ENCODE peak calls at places on chromosomes 11 and 22, in four cellular contexts. Q is SJSA1, M is lung, L is psoas muscle. D is an unnamed sample.
A peak's percentile ranks its signal among the peaks of the same experiment; 100 is the strongest.

GRCh38 chr11:72985645-72986044 is 156.5 kb downstream of the FCHSD2 start:
- DNase-seq in Q (no peak), M (no peak), L (no peak), D (no peak)

GRCh38 chr22:37850801-37851200 is 1.6 kb downstream of the EIF3L start:
- DNase-seq in Q (no peak), M (no peak), L (no peak), D (no peak)

GRCh38 chr11:2301631-2302272 is at the start of the genes C11orf21 and TSPAN32:
- DNase-seq in Q (peak; percentile 57), M (peak; percentile 54), L (no peak), D (no peak)

GRCh38 chr11:26324270-26324669 is 7.7 kb upstream of the ANO3 start:
- DNase-seq in Q (no peak), M (no peak), L (no peak), D (no peak)

GRCh38 chr11:74312321-74312720 is 881 bp upstream of the P4HA3 start:
- DNase-seq in Q (no peak), M (no peak), L (no peak), D (no peak)

GRCh38 chr11:95389427-95389826 is 158.4 kb upstream of the SESN3 start:
- DNase-seq in Q (no peak), M (no peak), L (no peak), D (no peak)

GRCh38 chr11:122491486-122491885 is 164.0 kb upstream of the UBASH3B start:
- DNase-seq in Q (no peak), M (no peak), L (no peak), D (no peak)

GRCh38 chr11:44729718-44730117 is 3.0 kb downstream of the TSPAN18 start:
- DNase-seq in Q (no peak), M (no peak), L (no peak), D (no peak)

GRCh38 chr11:42951266-42951665 is 360.5 kb upstream of the API5 start:
- DNase-seq in Q (no peak), M (no peak), L (no peak), D (peak; percentile 72)

GRCh38 chr11:14500181-14500651 is 605 bp upstream of the COPB1 start:
- DNase-seq in Q (no peak), M (peak; percentile 42), L (no peak), D (peak; percentile 66)

GRCh38 chr11:13883042-13883441 is 79.5 kb upstream of the SPON1 start:
- DNase-seq in Q (no peak), M (peak; percentile 60), L (no peak), D (no peak)

GRCh38 chr11:37963440-37963839 is 1365.4 kb upstream of the RAG2 start:
- DNase-seq in Q (no peak), M (no peak), L (no peak), D (no peak)

GRCh38 chr11:134736251-134737072 is 324.4 kb upstream of the B3GAT1 start:
- DNase-seq in Q (peak; percentile 10), M (no peak), L (no peak), D (no peak)

GRCh38 chr11:67032830-67033555 is 10.1 kb downstream of the SYT12 start:
- DNase-seq in Q (peak; percentile 100), M (no peak), L (peak; percentile 57), D (no peak)

GRCh38 chr11:34255101-34255500 is 102.7 kb downstream of the ABTB2 start:
- DNase-seq in Q (no peak), M (no peak), L (no peak), D (no peak)

GRCh38 chr11:3163241-3163981 is 1.7 kb downstream of the OSBPL5 start:
- DNase-seq in Q (no peak), M (no peak), L (peak; percentile 17), D (peak; percentile 8)

GRCh38 chr22:31753005-31753633 is 700 bp upstream of the DEPDC5 start:
- DNase-seq in Q (peak; percentile 61), M (peak; percentile 42), L (peak; percentile 39), D (peak; percentile 58)

GRCh38 chr22:49934891-49935557 is 16.6 kb downstream of the CRELD2 start:
- DNase-seq in Q (peak; percentile 75), M (peak; percentile 91), L (peak; percentile 92), D (peak; percentile 93)

GRCh38 chr11:76649964-76650363 is 20.6 kb downstream of the LRRC32 start:
- DNase-seq in Q (no peak), M (no peak), L (no peak), D (peak; percentile 3)

GRCh38 chr22:17477401-17477833 is 85.9 kb upstream of the SLC25A18 start:
- DNase-seq in Q (no peak), M (peak; percentile 63), L (peak; percentile 52), D (no peak)
- H3K4me1 ChIP-seq in Q (no peaks in the 10 kb centered on the region), M (peaks cover 8% of the 10 kb centered on the region), L (peaks cover 57% of the 10 kb centered on the region), D (no peaks in the 10 kb centered on the region)

GRCh38 chr11:116776522-116776984 is 3.8 kb upstream of the BUD13 start:
- DNase-seq in Q (no peak), M (no peak), L (no peak), D (no peak)

GRCh38 chr11:116778556-116778955 is 5.8 kb upstream of the BUD13 start:
- DNase-seq in Q (no peak), M (no peak), L (no peak), D (no peak)

GRCh38 chr11:116774661-116775060 is 1.9 kb upstream of the BUD13 start:
- DNase-seq in Q (no peak), M (no peak), L (no peak), D (no peak)

GRCh38 chr11:116775975-116776374 is 3.2 kb upstream of the BUD13 start:
- DNase-seq in Q (no peak), M (no peak), L (no peak), D (no peak)

DNA sequence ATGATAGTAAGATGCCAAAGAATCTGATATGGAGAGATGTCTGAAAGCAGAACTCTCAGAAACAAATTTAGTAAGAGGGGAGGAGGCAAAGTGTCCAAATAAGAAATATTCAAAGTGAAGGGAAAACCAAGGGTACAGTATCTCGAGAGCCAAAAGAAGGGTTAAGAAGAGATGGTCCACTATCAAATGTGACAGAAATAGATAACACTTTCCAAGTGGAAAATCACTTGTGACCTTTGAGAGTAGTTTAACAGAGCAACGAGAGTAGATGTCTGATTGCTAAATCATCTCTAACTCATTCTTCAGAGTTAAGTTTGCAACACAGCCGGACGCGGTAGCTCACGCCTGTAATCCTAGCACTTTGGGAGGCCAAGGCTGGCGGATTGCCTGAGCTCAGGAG is 4.3 kb upstream of the BUD13 start:
- DNase-seq in Q (no peak), M (no peak), L (no peak), D (no peak)
- H3K36me3 ChIP-seq in Q (peaks cover 13% of the 10 kb centered on the region), M (peaks cover 29% of the 10 kb centered on the region), L (peaks cover 6% of the 10 kb centered on the region), D (peaks cover 48% of the 10 kb centered on the region)

DNA sequence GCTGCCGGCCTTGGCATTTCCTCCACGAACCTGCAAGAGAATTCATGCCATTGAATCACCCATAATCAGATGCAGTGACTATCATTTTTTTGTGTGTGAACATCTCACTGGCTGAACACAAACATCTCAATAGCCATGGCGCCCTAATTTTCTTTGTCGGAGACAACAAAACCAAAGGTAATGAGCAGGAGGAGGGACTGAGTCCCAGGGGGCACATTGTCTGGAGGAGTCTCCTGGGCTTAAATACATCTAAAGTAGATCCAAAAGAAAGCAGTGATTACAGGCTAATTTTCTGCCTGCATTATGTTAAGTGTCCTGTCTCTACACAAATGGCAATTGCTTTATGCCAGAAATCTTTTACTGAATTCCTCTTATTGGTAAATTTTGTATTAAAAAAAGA is 113.5 kb downstream of the NTM start:
- DNase-seq in Q (no peak), M (no peak), L (no peak), D (no peak)
- H3K4me1 ChIP-seq in Q (no peaks in the 10 kb centered on the region), M (no peaks in the 10 kb centered on the region), L (no peaks in the 10 kb centered on the region), D (peaks cover 3% of the 10 kb centered on the region)

DNA sequence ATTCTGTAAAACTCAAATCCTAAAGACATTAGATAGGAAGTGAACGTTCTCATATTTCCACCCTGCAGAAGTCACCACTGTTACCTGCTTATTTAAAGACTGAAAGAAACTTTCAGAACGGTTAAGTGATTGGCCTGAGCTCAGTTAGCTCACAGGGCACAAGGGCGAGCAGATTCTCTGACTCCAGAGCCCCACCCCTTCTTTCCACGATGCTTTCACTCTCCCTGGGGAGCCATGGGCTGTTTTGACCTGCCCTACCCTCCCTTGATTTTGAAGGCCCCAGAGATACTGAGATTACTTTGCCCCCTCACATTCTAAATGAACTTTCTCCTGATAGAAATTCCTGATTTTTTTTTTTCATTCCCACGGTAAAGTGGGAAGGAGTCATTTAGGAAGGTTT is 33.9 kb downstream of the ARHGAP1 start:
- DNase-seq in Q (no peak), M (no peak), L (no peak), D (peak; percentile 11)
- H3K36me3 ChIP-seq in Q (peaks cover 42% of the 10 kb centered on the region), M (peaks cover 59% of the 10 kb centered on the region), L (peaks cover 9% of the 10 kb centered on the region), D (no peaks in the 10 kb centered on the region)

GRCh38 chr22:23140385-23140784 is 1.4 kb downstream of the RSPH14 start:
- DNase-seq in Q (no peak), M (no peak), L (no peak), D (no peak)

GRCh38 chr22:23133922-23134321 is 7.9 kb downstream of the RSPH14 start:
- DNase-seq in Q (no peak), M (no peak), L (no peak), D (no peak)

GRCh38 chr22:23137468-23137867 is 4.3 kb downstream of the RSPH14 start:
- DNase-seq in Q (no peak), M (no peak), L (no peak), D (no peak)

GRCh38 chr22:23138584-23139469 is 3.0 kb downstream of the RSPH14 start:
- DNase-seq in Q (no peak), M (no peak), L (no peak), D (no peak)

DNA sequence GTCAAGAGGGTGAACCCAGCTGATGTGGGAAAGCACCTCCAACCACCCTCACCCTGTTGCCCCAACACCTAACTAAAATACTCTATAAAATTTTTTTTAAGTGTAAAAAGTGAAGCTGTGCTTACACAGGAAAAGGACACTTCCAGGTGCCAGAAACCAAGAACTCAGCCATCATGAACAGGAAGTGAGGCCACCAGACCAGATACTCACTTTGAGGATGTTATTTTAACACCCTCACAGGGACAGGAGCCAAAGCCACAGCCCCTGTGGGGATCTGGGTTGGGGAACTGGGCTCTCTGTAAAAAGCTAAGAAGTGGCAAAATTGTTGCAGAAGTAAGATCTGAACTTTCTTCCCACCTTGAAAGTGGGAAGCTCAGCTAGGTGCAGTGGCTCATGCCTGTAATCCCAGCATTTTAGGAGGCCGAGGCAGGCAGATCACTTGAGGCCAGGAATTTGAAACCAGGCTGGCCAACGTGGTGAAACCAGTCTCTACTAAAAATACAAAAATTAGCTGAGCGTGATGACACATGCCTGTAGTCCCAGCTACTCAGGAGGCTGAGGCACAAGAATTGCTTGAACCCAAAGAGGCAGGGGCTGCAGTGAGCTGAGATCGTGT is 3.8 kb downstream of the RSPH14 start:
- DNase-seq in Q (no peak), M (peak; percentile 38), L (no peak), D (no peak)
- H3K4me1 ChIP-seq in Q (peaks cover 15% of the 10 kb centered on the region), M (peaks cover 4% of the 10 kb centered on the region), L (peaks cover 5% of the 10 kb centered on the region), D (peaks cover 7% of the 10 kb centered on the region)

GRCh38 chr11:65648997-65649491 is 11.1 kb downstream of the SIPA1 start:
- DNase-seq in Q (no peak), M (no peak), L (no peak), D (no peak)
- H3K36me3 ChIP-seq in Q (peaks cover 71% of the 10 kb centered on the region), M (peaks cover 57% of the 10 kb centered on the region), L (peaks cover under 1% of the 10 kb centered on the region), D (no peaks in the 10 kb centered on the region)